ENCODE peak calls at places on chromosomes 4 and X, in nine cellular contexts. M, I, T, P, N, L, G, Y and J are unnamed samples.

GRCh38 chr4:26346203-26346620 is 25.4 kb downstream of the RBPJ start:
- DNase-seq in I (no peak), N (no peak), P (no peak), M (no peak), L (peak), G (no peak), T (no peak), Y (no peak), J (no peak)

GRCh38 chr4:16588170-16588569 is 310.3 kb downstream of the LDB2 start:
- DNase-seq in I (no peak), P (no peak), L (no peak), M (no peak), N (no peak), Y (no peak), T (no peak), G (no peak), J (no peak)

GRCh38 chr4:87009095-87009648 is 74.4 kb downstream of the AFF1 start:
- DNase-seq in N (no peak), M (no peak), G (no peak), Y (no peak), P (no peak), L (no peak), T (no peak), I (no peak), J (no peak)

GRCh38 chrX:69029696-69030245 is 135.5 kb downstream of the PJA1 start:
- DNase-seq in M (no peak), Y (no peak), L (no peak), N (no peak), I (no peak), G (no peak), T (no peak), P (no peak), J (no peak)

GRCh38 chr4:51942108-51942832 is 77.9 kb downstream of the LRRC66 start:
- DNase-seq in M (no peak), G (peak), P (no peak), T (no peak), Y (no peak), N (no peak), I (no peak), L (no peak), J (peak)

GRCh38 chrX:35722128-35722527 is 76.0 kb upstream of the MAGEB16 start:
- DNase-seq in T (no peak), P (no peak), M (no peak), G (no peak), L (no peak), N (no peak), Y (no peak), I (no peak), J (no peak)

GRCh38 chr4:19947349-19947748 is 304.4 kb upstream of the SLIT2 start:
- DNase-seq in I (no peak), P (peak), G (peak), Y (no peak), T (no peak), M (no peak), N (no peak), L (no peak), J (peak)

GRCh38 chr4:40515398-40516293 is 114.0 kb downstream of the RBM47 start:
- DNase-seq in I (no peak), Y (no peak), G (peak), L (no peak), N (no peak), M (no peak), T (no peak), P (peak), J (no peak)

GRCh38 chr4:110955748-110956147 is 332.9 kb upstream of the PITX2 start:
- DNase-seq in I (no peak), P (no peak), G (no peak), M (no peak), Y (no peak), L (no peak), T (no peak), N (no peak), J (no peak)

GRCh38 chr4:41183021-41183553 is 31.3 kb downstream of the APBB2 start:
- DNase-seq in T (no peak), N (no peak), Y (no peak), G (no peak), L (no peak), M (no peak), P (no peak), I (no peak), J (no peak)

GRCh38 chrX:18877472-18877871 is 106.4 kb downstream of the PHKA2 start:
- DNase-seq in G (no peak), I (no peak), P (no peak), T (no peak), M (no peak), L (no peak), N (no peak), Y (no peak), J (no peak)